ENCODE peak calls at places on chromosomes 7 and 10, in ten cellular contexts. One of them, this sample, is unnamed.

GRCh38 chr10:119750391-119751230 is 24.8 kb downstream of the INPP5F start:
- DNase-seq in stimulated activated CD8-positive, alpha-beta memory T cell treated with anti-CD3 and anti-CD28 coated beads, Interleukin-4, amount 100 ng/mL, for 24 hours: peak; percentile 28
- DNase-seq in activated CD4-positive, alpha-beta T cell treated with anti-CD3 and anti-CD28 coated beads, Interleukin-2, amount 50 U/mL, for 24 hours: peak; percentile 48
- DNase-seq in AG09319: peak; percentile 40
- DNase-seq in RCC 7860: peak; percentile 67
- DNase-seq in aorta: peak; percentile 76
- DNase-seq in RWPE1: peak; percentile 67
- DNase-seq in stimulated activated CD4-positive, alpha-beta T cell treated with anti-CD3 and anti-CD28 coated beads, Interleukin-1b, Interleukin-23, amount 100 ng/mL, for 24 hours: peak; percentile 18
- DNase-seq in nephron progenitor cell: peak; percentile 63
- DNase-seq in activated naive CD4-positive, alpha-beta T cell treated with anti-CD3 and anti-CD28 coated beads, Interleukin-2, amount 10 ng/mL, durations not matched to agents 7 days and 5 days: peak; percentile 72
- DNase-seq in this sample: peak; percentile 72

GRCh38 chr7:36312064-36312914 is 77.4 kb upstream of the ANLN start:
- DNase-seq in nephron progenitor cell: peak; percentile 35
- DNase-seq in RCC 7860: no peak
- DNase-seq in AG09319: no peak
- DNase-seq in RWPE1: no peak
- DNase-seq in activated CD4-positive, alpha-beta T cell treated with anti-CD3 and anti-CD28 coated beads, Interleukin-2, amount 50 U/mL, for 24 hours: no peak
- DNase-seq in stimulated activated CD8-positive, alpha-beta memory T cell treated with anti-CD3 and anti-CD28 coated beads, Interleukin-4, amount 100 ng/mL, for 24 hours: no peak
- DNase-seq in activated naive CD4-positive, alpha-beta T cell treated with anti-CD3 and anti-CD28 coated beads, Interleukin-2, amount 10 ng/mL, durations not matched to agents 7 days and 5 days: peak; percentile 42
- DNase-seq in aorta: no peak
- DNase-seq in stimulated activated CD4-positive, alpha-beta T cell treated with anti-CD3 and anti-CD28 coated beads, Interleukin-1b, Interleukin-23, amount 100 ng/mL, for 24 hours: no peak
- DNase-seq in this sample: no peak

GRCh38 chr7:115476666-115477065 is 553.9 kb downstream of the TFEC start:
- DNase-seq in activated CD4-positive, alpha-beta T cell treated with anti-CD3 and anti-CD28 coated beads, Interleukin-2, amount 50 U/mL, for 24 hours: no peak
- DNase-seq in AG09319: no peak
- DNase-seq in stimulated activated CD8-positive, alpha-beta memory T cell treated with anti-CD3 and anti-CD28 coated beads, Interleukin-4, amount 100 ng/mL, for 24 hours: no peak
- DNase-seq in activated naive CD4-positive, alpha-beta T cell treated with anti-CD3 and anti-CD28 coated beads, Interleukin-2, amount 10 ng/mL, durations not matched to agents 7 days and 5 days: no peak
- DNase-seq in RWPE1: no peak
- DNase-seq in aorta: no peak
- DNase-seq in stimulated activated CD4-positive, alpha-beta T cell treated with anti-CD3 and anti-CD28 coated beads, Interleukin-1b, Interleukin-23, amount 100 ng/mL, for 24 hours: no peak
- DNase-seq in RCC 7860: no peak
- DNase-seq in nephron progenitor cell: peak; percentile 28
- DNase-seq in this sample: no peak

GRCh38 chr7:149884541-149884940 is 10.8 kb downstream of the ATP6V0E2 start:
- DNase-seq in stimulated activated CD4-positive, alpha-beta T cell treated with anti-CD3 and anti-CD28 coated beads, Interleukin-1b, Interleukin-23, amount 100 ng/mL, for 24 hours: no peak
- DNase-seq in AG09319: no peak
- DNase-seq in nephron progenitor cell: no peak
- DNase-seq in RWPE1: no peak
- DNase-seq in RCC 7860: no peak
- DNase-seq in stimulated activated CD8-positive, alpha-beta memory T cell treated with anti-CD3 and anti-CD28 coated beads, Interleukin-4, amount 100 ng/mL, for 24 hours: no peak
- DNase-seq in aorta: peak; percentile 49
- DNase-seq in activated CD4-positive, alpha-beta T cell treated with anti-CD3 and anti-CD28 coated beads, Interleukin-2, amount 50 U/mL, for 24 hours: no peak
- DNase-seq in activated naive CD4-positive, alpha-beta T cell treated with anti-CD3 and anti-CD28 coated beads, Interleukin-2, amount 10 ng/mL, durations not matched to agents 7 days and 5 days: no peak
- DNase-seq in this sample: no peak

GRCh38 chr7:155715406-155715805 is 70.9 kb downstream of the RBM33 start:
- DNase-seq in RWPE1: no peak
- DNase-seq in nephron progenitor cell: no peak
- DNase-seq in stimulated activated CD4-positive, alpha-beta T cell treated with anti-CD3 and anti-CD28 coated beads, Interleukin-1b, Interleukin-23, amount 100 ng/mL, for 24 hours: no peak
- DNase-seq in RCC 7860: no peak
- DNase-seq in aorta: no peak
- DNase-seq in AG09319: no peak
- DNase-seq in stimulated activated CD8-positive, alpha-beta memory T cell treated with anti-CD3 and anti-CD28 coated beads, Interleukin-4, amount 100 ng/mL, for 24 hours: no peak
- DNase-seq in activated CD4-positive, alpha-beta T cell treated with anti-CD3 and anti-CD28 coated beads, Interleukin-2, amount 50 U/mL, for 24 hours: no peak
- DNase-seq in activated naive CD4-positive, alpha-beta T cell treated with anti-CD3 and anti-CD28 coated beads, Interleukin-2, amount 10 ng/mL, durations not matched to agents 7 days and 5 days: no peak
- DNase-seq in this sample: no peak

GRCh38 chr7:130152270-130153141 is 52.7 kb downstream of the TMEM209 start:
- DNase-seq in RCC 7860: no peak
- DNase-seq in activated naive CD4-positive, alpha-beta T cell treated with anti-CD3 and anti-CD28 coated beads, Interleukin-2, amount 10 ng/mL, durations not matched to agents 7 days and 5 days: no peak
- DNase-seq in aorta: no peak
- DNase-seq in AG09319: no peak
- DNase-seq in stimulated activated CD4-positive, alpha-beta T cell treated with anti-CD3 and anti-CD28 coated beads, Interleukin-1b, Interleukin-23, amount 100 ng/mL, for 24 hours: no peak
- DNase-seq in stimulated activated CD8-positive, alpha-beta memory T cell treated with anti-CD3 and anti-CD28 coated beads, Interleukin-4, amount 100 ng/mL, for 24 hours: no peak
- DNase-seq in RWPE1: no peak
- DNase-seq in activated CD4-positive, alpha-beta T cell treated with anti-CD3 and anti-CD28 coated beads, Interleukin-2, amount 50 U/mL, for 24 hours: no peak
- DNase-seq in nephron progenitor cell: no peak
- DNase-seq in this sample: no peak

GRCh38 chr10:86821600-86821999 is 65.2 kb downstream of the BMPR1A start:
- DNase-seq in stimulated activated CD8-positive, alpha-beta memory T cell treated with anti-CD3 and anti-CD28 coated beads, Interleukin-4, amount 100 ng/mL, for 24 hours: no peak
- DNase-seq in RCC 7860: no peak
- DNase-seq in stimulated activated CD4-positive, alpha-beta T cell treated with anti-CD3 and anti-CD28 coated beads, Interleukin-1b, Interleukin-23, amount 100 ng/mL, for 24 hours: no peak
- DNase-seq in activated naive CD4-positive, alpha-beta T cell treated with anti-CD3 and anti-CD28 coated beads, Interleukin-2, amount 10 ng/mL, durations not matched to agents 7 days and 5 days: no peak
- DNase-seq in aorta: no peak
- DNase-seq in activated CD4-positive, alpha-beta T cell treated with anti-CD3 and anti-CD28 coated beads, Interleukin-2, amount 50 U/mL, for 24 hours: no peak
- DNase-seq in AG09319: no peak
- DNase-seq in nephron progenitor cell: no peak
- DNase-seq in RWPE1: no peak
- DNase-seq in this sample: no peak

GRCh38 chr10:4978870-4979269 is 15.7 kb downstream of the AKR1C1 start:
- DNase-seq in nephron progenitor cell: no peak
- DNase-seq in AG09319: no peak
- DNase-seq in activated CD4-positive, alpha-beta T cell treated with anti-CD3 and anti-CD28 coated beads, Interleukin-2, amount 50 U/mL, for 24 hours: no peak
- DNase-seq in activated naive CD4-positive, alpha-beta T cell treated with anti-CD3 and anti-CD28 coated beads, Interleukin-2, amount 10 ng/mL, durations not matched to agents 7 days and 5 days: no peak
- DNase-seq in RWPE1: no peak
- DNase-seq in stimulated activated CD4-positive, alpha-beta T cell treated with anti-CD3 and anti-CD28 coated beads, Interleukin-1b, Interleukin-23, amount 100 ng/mL, for 24 hours: no peak
- DNase-seq in RCC 7860: no peak
- DNase-seq in stimulated activated CD8-positive, alpha-beta memory T cell treated with anti-CD3 and anti-CD28 coated beads, Interleukin-4, amount 100 ng/mL, for 24 hours: no peak
- DNase-seq in aorta: no peak
- DNase-seq in this sample: no peak